ENCODE peak calls at places on chromosomes 6 and 20, in six cellular contexts. One of them, this sample, is unnamed.

GRCh38 chr6:143647191-143647590 is 30.6 kb upstream of the PHACTR2 start:
- DNase-seq in HAP-1: no peak
- DNase-seq in HCEC 1CT: no peak
- DNase-seq in PC-9: no peak
- DNase-seq in nephron progenitor cell: no peak
- DNase-seq in H54: no peak
- DNase-seq in this sample: no peak

GRCh38 chr6:12803486-12803885 is 86.9 kb downstream of the PHACTR1 start:
- DNase-seq in H54: no peak
- DNase-seq in HAP-1: no peak
- DNase-seq in HCEC 1CT: no peak
- DNase-seq in PC-9: no peak
- DNase-seq in nephron progenitor cell: no peak
- DNase-seq in this sample: no peak

GRCh38 chr6:165663736-165664552 is 903 bp upstream of the PDE10A start:
- DNase-seq in HAP-1: no peak
- DNase-seq in PC-9: no peak
- DNase-seq in HCEC 1CT: no peak
- DNase-seq in nephron progenitor cell: peak; percentile 43
- DNase-seq in H54: no peak
- DNase-seq in this sample: no peak

GRCh38 chr6:160337301-160337700 is 10.9 kb upstream of the SLC22A3 start:
- DNase-seq in PC-9: peak; percentile 61
- DNase-seq in nephron progenitor cell: no peak
- DNase-seq in HCEC 1CT: peak; percentile 49
- DNase-seq in HAP-1: no peak
- DNase-seq in H54: peak; percentile 19
- DNase-seq in this sample: peak; percentile 74

GRCh38 chr6:5091646-5092045 is 6.5 kb downstream of the PPP1R3G start:
- DNase-seq in HCEC 1CT: no peak
- DNase-seq in H54: no peak
- DNase-seq in nephron progenitor cell: no peak
- DNase-seq in HAP-1: no peak
- DNase-seq in PC-9: no peak
- DNase-seq in this sample: no peak

GRCh38 chr6:72876256-72876655 is 254.4 kb downstream of the KCNQ5 start:
- DNase-seq in PC-9: no peak
- DNase-seq in H54: no peak
- DNase-seq in nephron progenitor cell: no peak
- DNase-seq in HCEC 1CT: no peak
- DNase-seq in HAP-1: no peak
- DNase-seq in this sample: no peak

GRCh38 chr6:105321728-105322127 is 81.2 kb downstream of the PREP start:
- DNase-seq in PC-9: no peak
- DNase-seq in H54: no peak
- DNase-seq in nephron progenitor cell: no peak
- DNase-seq in HAP-1: no peak
- DNase-seq in HCEC 1CT: no peak
- DNase-seq in this sample: no peak

GRCh38 chr6:6694368-6694780 is 105.9 kb downstream of the LY86 start:
- DNase-seq in H54: no peak
- DNase-seq in PC-9: no peak
- DNase-seq in HAP-1: no peak
- DNase-seq in nephron progenitor cell: no peak
- DNase-seq in HCEC 1CT: no peak
- DNase-seq in this sample: no peak

GRCh38 chr20:25036331-25036936 is 21.5 kb downstream of the ACSS1 start:
- DNase-seq in H54: no peak
- DNase-seq in HCEC 1CT: no peak
- DNase-seq in nephron progenitor cell: no peak
- DNase-seq in PC-9: no peak
- DNase-seq in HAP-1: no peak
- DNase-seq in this sample: no peak

GRCh38 chr6:98980814-98981213 is 33.1 kb upstream of the FBXL4 start:
- DNase-seq in nephron progenitor cell: no peak
- DNase-seq in HAP-1: no peak
- DNase-seq in PC-9: no peak
- DNase-seq in HCEC 1CT: no peak
- DNase-seq in H54: no peak
- DNase-seq in this sample: no peak

GRCh38 chr20:31544600-31544999 is 30.4 kb downstream of the HM13 start:
- DNase-seq in nephron progenitor cell: no peak
- DNase-seq in H54: no peak
- DNase-seq in PC-9: no peak
- DNase-seq in HCEC 1CT: no peak
- DNase-seq in HAP-1: no peak
- DNase-seq in this sample: no peak

GRCh38 chr6:99114769-99115406 is 167.1 kb upstream of the FBXL4 start:
- DNase-seq in HAP-1: no peak
- DNase-seq in nephron progenitor cell: no peak
- DNase-seq in HCEC 1CT: no peak
- DNase-seq in H54: no peak
- DNase-seq in PC-9: peak; percentile 49
- DNase-seq in this sample: no peak

GRCh38 chr20:53413188-53413631 is 180.4 kb downstream of the ZNF217 start:
- DNase-seq in nephron progenitor cell: peak; percentile 53
- DNase-seq in HAP-1: peak; percentile 38
- DNase-seq in H54: no peak
- DNase-seq in HCEC 1CT: no peak
- DNase-seq in PC-9: peak; percentile 63
- DNase-seq in this sample: peak; percentile 80